ENCODE peak calls at places on chromosomes 3 and 15, in five cellular contexts. W is NCI-H1105 treated with DMSO at 0.1 percent for 48 hours; N is transverse colon; Z is amygdala; O is stimulated activated naive CD8-positive, alpha-beta T cell treated with anti-CD3 and anti-CD28 coated beads, Interleukin-15, Interleukin-2, amounts not matched to agents 100 U/mL and 50 U/mL, for 24 hours. I is an unnamed sample.

GRCh38 chr3:13578246-13578645 is 29.3 kb downstream of the FBLN2 start:
- DNase-seq in W (no peak), N (no peak), O (no peak), Z (no peak), I (no peak)

GRCh38 chr3:32399030-32399620 is 7.5 kb downstream of the CMTM7 start:
- DNase-seq in W (no peak), O (no peak), Z (no peak), N (no peak), I (no peak)

GRCh38 chr15:98850991-98851776 is 156.4 kb downstream of the PGPEP1L start:
- DNase-seq in O (peak), Z (peak), N (peak), W (peak), I (peak)

GRCh38 chr15:40137011-40137906 is 23.6 kb upstream of the BUB1B start:
- DNase-seq in N (no peak), Z (no peak), W (no peak), O (no peak), I (no peak)

GRCh38 chr3:23611737-23612295 is 193.9 kb upstream of the UBE2E1 start:
- DNase-seq in W (no peak), Z (peak), O (no peak), N (peak), I (no peak)

GRCh38 chr3:131216801-131217200 is 164.8 kb upstream of the NUDT16 start:
- DNase-seq in Z (no peak), N (no peak), W (no peak), O (no peak), I (no peak)

GRCh38 chr3:177673105-177673804 is 476.0 kb upstream of the TBL1XR1 start:
- DNase-seq in Z (no peak), N (no peak), W (no peak), O (no peak), I (no peak)

GRCh38 chr3:114446605-114447004 is 152.8 kb downstream of the TIGIT start:
- DNase-seq in W (no peak), N (no peak), Z (no peak), O (no peak), I (no peak)

GRCh38 chr3:20682573-20682972 is 496.6 kb upstream of the SGO1 start:
- DNase-seq in N (no peak), O (no peak), Z (no peak), W (no peak), I (no peak)

GRCh38 chr3:57777774-57778173 is 21.7 kb downstream of the SLMAP start:
- DNase-seq in W (no peak), N (no peak), Z (no peak), O (no peak), I (no peak)

GRCh38 chr15:99928429-99928981 is 195.3 kb upstream of the LYSMD4 start:
- DNase-seq in O (peak), N (peak), Z (peak), W (no peak), I (peak)